ENCODE peak calls at places on chromosomes 16 and 17, in eight cellular contexts. T, P, B, Y, F, S, J and R are unnamed samples.

GRCh38 chr16:75288596-75289120 is 37.2 kb upstream of the BCAR1 start:
- DNase-seq in B (no peak), P (peak), Y (no peak), J (no peak), F (peak), S (no peak), T (peak), R (no peak)

GRCh38 chr16:84048871-84049270 is 6.3 kb upstream of the SLC38A8 start:
- DNase-seq in P (no peak), T (no peak), B (no peak), S (no peak), Y (no peak), F (no peak), J (no peak), R (no peak)

GRCh38 chr17:1999557-2000251 is 25.4 kb downstream of the RTN4RL1 start:
- DNase-seq in P (no peak), B (no peak), T (no peak), J (no peak), S (no peak), F (no peak), Y (no peak), R (no peak)

GRCh38 chr17:19003543-19003965 is 1.0 kb downstream of the FAM83G start:
- DNase-seq in J (no peak), B (no peak), P (no peak), S (no peak), T (peak), F (no peak), Y (no peak), R (no peak)

GRCh38 chr16:66898207-66898606 is 17.9 kb downstream of the PDP2 start:
- DNase-seq in P (no peak), J (no peak), Y (no peak), B (no peak), F (no peak), T (no peak), S (no peak), R (no peak)

GRCh38 chr16:1519831-1520230 is 13.6 kb upstream of the TMEM204 start:
- DNase-seq in J (no peak), F (no peak), B (no peak), Y (no peak), S (no peak), T (no peak), P (no peak), R (no peak)

GRCh38 chr17:79235808-79236207 is 161.2 kb downstream of the ENGASE start:
- DNase-seq in S (no peak), P (no peak), T (no peak), B (no peak), Y (no peak), J (no peak), F (no peak), R (no peak)

GRCh38 chr16:27781195-27781524 is 231.2 kb downstream of the KATNIP start:
- DNase-seq in J (no peak), P (no peak), B (no peak), T (no peak), S (peak), Y (no peak), F (no peak), R (no peak)

GRCh38 chr17:79796570-79797491 is at the start of gene CBX8:
- DNase-seq in Y (peak), J (peak), S (peak), T (peak), P (peak), B (peak), F (peak), R (peak)

GRCh38 chr17:13266596-13266995 is 248.8 kb upstream of the ELAC2 start:
- DNase-seq in Y (no peak), T (no peak), F (no peak), B (peak), S (no peak), P (no peak), J (no peak), R (no peak)

GRCh38 chr17:42484304-42484703 is 25.6 kb downstream of the ATP6V0A1 start:
- DNase-seq in F (peak), J (no peak), S (no peak), P (peak), Y (no peak), B (no peak), T (peak), R (peak)

GRCh38 chr16:19898924-19899604 is 14.4 kb upstream of the GPRC5B start:
- DNase-seq in J (peak), T (peak), Y (peak), P (peak), S (no peak), B (no peak), F (no peak), R (no peak)

GRCh38 chr17:14270508-14270907 is 30.4 kb upstream of the HS3ST3B1 start:
- DNase-seq in P (no peak), S (no peak), Y (no peak), B (no peak), J (no peak), F (no peak), T (no peak), R (no peak)

GRCh38 chr17:65593092-65593869 is 31.8 kb upstream of the AXIN2 start:
- DNase-seq in S (no peak), F (no peak), B (no peak), J (no peak), P (peak), T (no peak), Y (no peak), R (no peak)

GRCh38 chr17:76909971-76910760 is 42.0 kb downstream of the MGAT5B start:
- DNase-seq in B (no peak), F (no peak), T (peak), J (no peak), P (peak), S (no peak), Y (no peak), R (no peak)

GRCh38 chr17:55416470-55417052 is 5.1 kb downstream of the MMD start:
- DNase-seq in S (no peak), T (no peak), Y (no peak), B (no peak), F (no peak), J (no peak), P (no peak), R (no peak)

GRCh38 chr17:5078106-5079028 is at the start of gene ZFP3:
- DNase-seq in B (peak), F (peak), Y (peak), S (peak), J (peak), T (peak), P (peak), R (peak)

GRCh38 chr16:76194621-76195015 is 82.6 kb upstream of the CNTNAP4 start:
- DNase-seq in Y (no peak), J (no peak), F (no peak), B (no peak), P (no peak), S (no peak), T (no peak), R (no peak)

GRCh38 chr17:72515291-72516065 is 394.7 kb downstream of the SOX9 start:
- DNase-seq in S (no peak), F (no peak), J (no peak), P (no peak), B (no peak), T (no peak), Y (peak), R (no peak)

GRCh38 chr17:48555183-48555615 is 10.3 kb upstream of the HOXB2 start:
- DNase-seq in S (no peak), P (peak), Y (peak), T (peak), F (no peak), J (peak), B (no peak), R (no peak)

GRCh38 chr16:4246777-4247476 is 5.0 kb upstream of the SRL start:
- DNase-seq in J (no peak), F (no peak), S (no peak), T (no peak), P (no peak), Y (no peak), B (no peak), R (no peak)

GRCh38 chr16:20676268-20676828 is 21.1 kb downstream of the ACSM1 start:
- DNase-seq in S (no peak), J (no peak), B (no peak), P (no peak), F (no peak), T (no peak), Y (peak), R (no peak)

GRCh38 chr16:89155184-89155679 is 16.3 kb upstream of the CDH15 start:
- DNase-seq in J (no peak), P (no peak), F (no peak), T (no peak), B (no peak), Y (no peak), S (peak), R (no peak)

GRCh38 chr16:21283521-21284289 is 5.6 kb upstream of the CRYM start:
- DNase-seq in J (no peak), F (no peak), B (peak), T (no peak), Y (no peak), P (no peak), S (no peak), R (no peak)

GRCh38 chr17:38442548-38442947 is 14.3 kb downstream of the ARHGAP23 start:
- DNase-seq in B (no peak), F (no peak), J (no peak), S (no peak), P (no peak), T (no peak), Y (no peak), R (no peak)

GRCh38 chr16:73268311-73268997 is 220.5 kb upstream of the ZFHX3 start:
- DNase-seq in S (no peak), F (no peak), T (no peak), B (no peak), Y (no peak), J (peak), P (no peak), R (no peak)